ENCODE peak calls at places on chromosomes 3 and 15, in nine cellular contexts. P, J, N, I, Q, F, U, G and S are unnamed samples.

GRCh38 chr15:35141743-35142356 is 56.8 kb upstream of the NANOGP8 start:
- DNase-seq in F (no peak), G (no peak), J (peak; percentile 89), I (no peak), Q (peak; percentile 91), N (no peak), P (no peak), U (no peak), S (no peak)

GRCh38 chr3:49377483-49377882 is 19.3 kb upstream of the GPX1 start:
- DNase-seq in F (no peak), G (peak; percentile 30), Q (peak; percentile 70), J (no peak), I (no peak), P (no peak), N (no peak), U (no peak), S (no peak)

GRCh38 chr3:101530213-101531047 is 17.4 kb upstream of the SENP7 start:
- DNase-seq in G (no peak), F (no peak), P (no peak), N (no peak), U (no peak), I (no peak), J (no peak), Q (no peak), S (no peak)

GRCh38 chr15:28875461-28875965 is 10.3 kb upstream of the APBA2 start:
- DNase-seq in N (no peak), U (no peak), G (no peak), F (no peak), J (no peak), I (no peak), P (no peak), Q (no peak), S (no peak)

GRCh38 chr3:178443634-178444033 is 92.6 kb upstream of the KCNMB2 start:
- DNase-seq in G (no peak), F (no peak), I (no peak), N (no peak), Q (peak; percentile 14), P (no peak), J (no peak), U (no peak), S (no peak)

GRCh38 chr3:8990266-8991215 is 27.3 kb upstream of the RAD18 start:
- DNase-seq in F (no peak), I (no peak), N (no peak), J (peak; percentile 40), Q (peak; percentile 59), U (no peak), G (no peak), P (no peak), S (peak; percentile 94)

GRCh38 chr3:160661660-160662059 is 15.3 kb upstream of the ARL14 start:
- DNase-seq in I (no peak), Q (peak; percentile 29), U (no peak), N (no peak), J (no peak), F (no peak), G (no peak), P (no peak), S (peak; percentile 45)

GRCh38 chr3:115272036-115272824 is 125.1 kb upstream of the ZBTB20 start:
- DNase-seq in F (no peak), I (no peak), Q (peak; percentile 87), U (no peak), J (no peak), G (no peak), P (no peak), N (no peak), S (no peak)

GRCh38 chr15:100592898-100593297 is 9.1 kb downstream of the LINS1 start:
- DNase-seq in P (no peak), I (no peak), Q (peak; percentile 68), N (no peak), U (no peak), J (no peak), F (no peak), G (no peak), S (peak; percentile 77)

GRCh38 chr3:14959358-14959943 is 12.1 kb downstream of the NR2C2 start:
- DNase-seq in U (no peak), Q (no peak), I (no peak), J (no peak), P (no peak), N (no peak), F (no peak), G (no peak), S (no peak)

GRCh38 chr15:85600001-85600400 is 194.7 kb downstream of the KLHL25 start:
- DNase-seq in P (no peak), I (no peak), Q (no peak), F (no peak), G (no peak), U (no peak), N (no peak), J (no peak), S (peak; percentile 68)

GRCh38 chr3:42660131-42660715 is 6.7 kb downstream of the ZBTB47 start:
- DNase-seq in F (no peak), I (no peak), Q (peak; percentile 34), N (no peak), P (no peak), U (no peak), G (no peak), J (no peak), S (no peak)

GRCh38 chr15:80317389-80318169 is 65.6 kb upstream of the CTXND1 start:
- DNase-seq in U (peak; percentile 22), I (no peak), P (no peak), F (no peak), N (no peak), G (no peak), Q (peak; percentile 95), J (peak; percentile 85), S (no peak)

GRCh38 chr15:61659571-61660190 is 400.6 kb downstream of the VPS13C start:
- DNase-seq in F (no peak), N (no peak), P (no peak), J (peak; percentile 42), G (no peak), Q (peak; percentile 1), I (no peak), U (no peak), S (no peak)

GRCh38 chr3:15982667-15983145 is 184.9 kb upstream of the ANKRD28 start:
- DNase-seq in J (peak; percentile 91), Q (peak; percentile 99), P (no peak), I (no peak), N (peak; percentile 5), G (no peak), F (no peak), U (peak; percentile 26), S (peak; percentile 46)

GRCh38 chr3:66095295-66096001 is 56.7 kb upstream of the MAGI1 start:
- DNase-seq in J (no peak), G (no peak), P (no peak), Q (no peak), I (no peak), N (no peak), U (no peak), F (no peak), S (no peak)

GRCh38 chr3:72535789-72536188 is 312.5 kb downstream of the SHQ1 start:
- DNase-seq in I (no peak), P (peak; percentile 18), U (no peak), F (no peak), Q (no peak), J (no peak), G (no peak), N (no peak), S (no peak)

GRCh38 chr3:59108091-59108815 is 58.4 kb upstream of the CFAP20DC start:
- DNase-seq in U (no peak), I (no peak), J (no peak), F (no peak), P (no peak), Q (peak; percentile 36), N (no peak), G (no peak), S (no peak)

GRCh38 chr15:58532126-58532525 is 100.3 kb downstream of the LIPC start:
- DNase-seq in Q (no peak), P (no peak), F (no peak), J (no peak), N (no peak), I (no peak), G (no peak), U (no peak), S (no peak)

GRCh38 chr15:90640862-90641261 is 76.3 kb upstream of the BLM start:
- DNase-seq in F (no peak), G (no peak), Q (no peak), J (no peak), I (no peak), U (no peak), P (no peak), N (no peak), S (no peak)

GRCh38 chr15:65942436-65942835 is 73.1 kb downstream of the RAB11A start:
- DNase-seq in U (no peak), J (no peak), I (no peak), N (no peak), F (no peak), Q (peak; percentile 16), P (no peak), G (no peak), S (no peak)

GRCh38 chr15:37094542-37095196 is 5.7 kb downstream of the MEIS2 start:
- DNase-seq in I (no peak), G (no peak), U (no peak), F (no peak), Q (no peak), N (no peak), P (no peak), J (no peak), S (no peak)